ENCODE peak calls at places on chromosomes 13 and 19, in ten cellular contexts. K is stimulated activated CD8-positive, alpha-beta memory T cell treated with anti-CD3 and anti-CD28 coated beads, Interleukin-4, amount 100 ng/mL, for 48 hours; H is stimulated activated CD4-positive, alpha-beta T cell treated with anti-CD3 and anti-CD28 coated beads, Interleukin-2, amount 100 ng/mL, for 48 hours; N is lung microvascular endothelial cell; S is pancreas; L is H54; T is pulmonary artery endothelial cell; W is NCI-H1092; U is activated CD8-positive, alpha-beta memory T cell treated with anti-CD3 and anti-CD28 coated beads for 1 hour; Y is cardiac muscle cell. M is an unnamed sample.

GRCh38 chr19:11324079-11324661 is 15.3 kb downstream of the RAB3D start:
- DNase-seq in Y (peak), U (no peak), W (peak), L (no peak), H (no peak), T (no peak), S (peak), N (peak), K (peak), M (peak)

GRCh38 chr19:29685326-29685725 is 20.1 kb downstream of the PLEKHF1 start:
- DNase-seq in N (no peak), L (no peak), H (no peak), K (no peak), U (no peak), T (no peak), Y (peak), S (no peak), W (no peak), M (no peak)

GRCh38 chr13:35164324-35164932 is 222.4 kb downstream of the NBEA start:
- DNase-seq in K (no peak), S (no peak), T (no peak), L (no peak), H (no peak), W (no peak), N (peak), U (no peak), Y (peak), M (no peak)

GRCh38 chr13:68713394-68713793 is 1394.2 kb upstream of the ATXN8OS start:
- DNase-seq in N (no peak), H (no peak), T (no peak), S (no peak), Y (no peak), K (no peak), U (no peak), L (no peak), W (no peak), M (no peak)

GRCh38 chr19:50490991-50491472 is 14.4 kb upstream of the GARIN5A start:
- DNase-seq in W (no peak), N (no peak), U (no peak), Y (no peak), K (no peak), H (no peak), S (peak), L (no peak), T (no peak), M (no peak)

GRCh38 chr13:112756967-112757758 is 67.3 kb downstream of the ATP11A start:
- DNase-seq in Y (no peak), H (no peak), K (no peak), N (no peak), T (no peak), L (no peak), W (peak), U (no peak), S (no peak), M (no peak)

GRCh38 chr13:45178349-45179142 is 22.3 kb downstream of the KCTD4 start:
- DNase-seq in L (no peak), W (no peak), T (no peak), S (no peak), Y (peak), U (no peak), H (no peak), N (peak), K (no peak), M (no peak)

GRCh38 chr13:26628706-26629105 is 71.2 kb downstream of the WASF3 start:
- DNase-seq in S (no peak), Y (peak), T (no peak), W (peak), N (peak), K (no peak), L (no peak), H (no peak), U (no peak), M (no peak)

GRCh38 chr13:83895994-83896580 is 13.8 kb upstream of the SLITRK1 start:
- DNase-seq in T (no peak), K (no peak), H (no peak), Y (no peak), N (no peak), U (no peak), S (no peak), L (peak), W (no peak), M (peak)

GRCh38 chr13:82614086-82614485 is 1268.2 kb downstream of the SLITRK1 start:
- DNase-seq in N (no peak), W (no peak), S (no peak), U (no peak), T (no peak), Y (no peak), H (no peak), K (no peak), L (no peak), M (no peak)

GRCh38 chr13:94419304-94419943 is 60.1 kb downstream of the DCT start:
- DNase-seq in S (no peak), L (peak), U (no peak), T (no peak), K (peak), W (no peak), H (peak), Y (peak), N (no peak), M (no peak)

GRCh38 chr13:40910324-40911050 is 108.6 kb downstream of the ELF1 start:
- DNase-seq in W (no peak), L (no peak), H (no peak), K (peak), N (no peak), T (no peak), U (no peak), Y (peak), S (no peak), M (no peak)

GRCh38 chr13:40102360-40102727 is 446.9 kb downstream of the COG6 start:
- DNase-seq in H (peak), L (no peak), N (no peak), W (no peak), T (no peak), U (no peak), S (no peak), K (peak), Y (no peak), M (no peak)

GRCh38 chr13:43758834-43759233 is 27.9 kb downstream of the ENOX1 start:
- DNase-seq in L (no peak), S (no peak), N (no peak), T (no peak), U (no peak), Y (no peak), H (no peak), K (no peak), W (no peak), M (no peak)

M was measured in SW 1271.